ENCODE peak calls at places on chromosome 16, in four cellular contexts. K is mesendoderm, G is stomach, S is Kasumi-1. C is an unnamed sample.

GRCh38 chr16:2156025-2156848 is 655 bp downstream of the TRAF7 start:
- DNase-seq in K (peak), G (no peak), S (peak), C (peak)

GRCh38 chr16:87145181-87146176 is 171.7 kb downstream of the C16orf95 start:
- DNase-seq in K (peak), G (no peak), S (peak), C (peak)

GRCh38 chr16:2798723-2799204 is 494 bp downstream of the PRSS41 start:
- DNase-seq in K (no peak), G (no peak), S (no peak), C (no peak)

GRCh38 chr16:80294172-80294571 is 246.6 kb upstream of the DYNLRB2 start:
- DNase-seq in K (no peak), G (no peak), S (peak), C (no peak)

GRCh38 chr16:82694239-82694874 is 67.6 kb downstream of the CDH13 start:
- DNase-seq in K (no peak), G (no peak), S (no peak), C (peak)

GRCh38 chr16:6722786-6723185 is 609.9 kb upstream of the RBFOX1 start:
- DNase-seq in K (peak), G (no peak), S (no peak), C (no peak)

GRCh38 chr16:23296994-23297393 is 5.1 kb upstream of the SCNN1B start:
- DNase-seq in K (peak), G (peak), S (no peak), C (no peak)

GRCh38 chr16:75113541-75114121 is 2.9 kb downstream of the LDHD start:
- DNase-seq in K (no peak), G (no peak), S (no peak), C (no peak)

GRCh38 chr16:81695431-81695890 is 83.6 kb upstream of the PLCG2 start:
- DNase-seq in K (no peak), G (no peak), S (no peak), C (no peak)

GRCh38 chr16:1030381-1030901 is 42.1 kb upstream of the SSTR5 start:
- DNase-seq in K (no peak), G (no peak), S (no peak), C (no peak)

GRCh38 chr16:31084584-31085298 is 4.0 kb downstream of the PRSS53 start:
- DNase-seq in K (no peak), G (no peak), S (no peak), C (no peak)

GRCh38 chr16:88789593-88789992 is 4.6 kb upstream of the PIEZO1 start:
- DNase-seq in K (no peak), G (no peak), S (peak), C (no peak)

GRCh38 chr16:17369441-17369951 is 101.3 kb downstream of the XYLT1 start:
- DNase-seq in K (no peak), G (peak), S (peak), C (no peak)

GRCh38 chr16:67697813-67698212 is 21.3 kb downstream of the GFOD2 start:
- DNase-seq in K (no peak), G (no peak), S (no peak), C (no peak)

GRCh38 chr16:17460890-17461289 is 9.9 kb downstream of the XYLT1 start:
- DNase-seq in K (no peak), G (no peak), S (no peak), C (no peak)

GRCh38 chr16:88208112-88208511 is 174.6 kb upstream of the ZNF469 start:
- DNase-seq in K (no peak), G (no peak), S (no peak), C (no peak)